ENCODE peak calls at places on chromosomes 11 and 22, in four cellular contexts. K is thoracic aorta, V is testis, I is gastrocnemius medialis. P is an unnamed sample.

GRCh38 chr11:61526956-61527731 is 18.6 kb downstream of the LRRC10B start:
- DNase-seq in K (no peak), I (no peak), V (peak; percentile 36), P (no peak)

GRCh38 chr22:38177926-38178604 is 3.6 kb downstream of the PLA2G6 start:
- DNase-seq in K (no peak), V (peak; percentile 71), I (peak; percentile 95), P (peak; percentile 4)

GRCh38 chr11:132158696-132159095 is 788.3 kb downstream of the NTM start:
- DNase-seq in V (no peak), K (no peak), I (no peak), P (no peak)

GRCh38 chr11:76242004-76242779 is 35.9 kb upstream of the WNT11 start:
- DNase-seq in I (no peak), K (no peak), V (no peak), P (no peak)

GRCh38 chr11:1450344-1450875 is 36.2 kb downstream of the MOB2 start:
- DNase-seq in K (no peak), I (no peak), V (no peak), P (no peak)

GRCh38 chr11:46421257-46421880 is 29.8 kb upstream of the CHRM4 start:
- DNase-seq in K (no peak), V (no peak), I (no peak), P (peak; percentile 14)

GRCh38 chr22:45881524-45881875 is 95.5 kb downstream of the WNT7B start:
- DNase-seq in V (no peak), I (no peak), K (no peak), P (no peak)

GRCh38 chr11:60307507-60308195 is 19.4 kb upstream of the MS4A6E start:
- DNase-seq in K (no peak), I (no peak), V (no peak), P (no peak)

GRCh38 chr11:61679893-61680621 is at the start of gene DAGLA:
- DNase-seq in V (peak; percentile 83), K (no peak), I (peak; percentile 52), P (peak; percentile 58)

GRCh38 chr11:8503872-8504491 is 90.0 kb downstream of the STK33 start:
- DNase-seq in V (no peak), K (no peak), I (no peak), P (no peak)

GRCh38 chr22:45540122-45540521 is 37.4 kb downstream of the FBLN1 start:
- DNase-seq in V (no peak), K (no peak), I (no peak), P (no peak)

GRCh38 chr11:2401436-2401984 is 960 bp downstream of the TSSC4 start:
- DNase-seq in V (no peak), K (no peak), I (no peak), P (no peak)

GRCh38 chr11:12103411-12104225 is 6.8 kb upstream of the MICAL2 start:
- DNase-seq in V (peak; percentile 18), I (no peak), K (no peak), P (no peak)

GRCh38 chr11:86108890-86109638 is 40.2 kb upstream of the PICALM start:
- DNase-seq in I (no peak), K (no peak), V (no peak), P (no peak)

GRCh38 chr11:119422505-119423416 is at the start of gene THY1:
- DNase-seq in I (no peak), V (peak; percentile 38), K (no peak), P (peak; percentile 84)

GRCh38 chr11:119419834-119420492 is 3.0 kb downstream of the THY1 start:
- DNase-seq in V (no peak), I (no peak), K (no peak), P (no peak)

GRCh38 chr11:119421941-119422504 is 949 bp downstream of the THY1 start:
- DNase-seq in K (no peak), I (no peak), V (peak; percentile 28), P (peak; percentile 75)

GRCh38 chr11:119420631-119421030 is 2.3 kb downstream of the THY1 start:
- DNase-seq in I (no peak), V (no peak), K (no peak), P (no peak)

DNA sequence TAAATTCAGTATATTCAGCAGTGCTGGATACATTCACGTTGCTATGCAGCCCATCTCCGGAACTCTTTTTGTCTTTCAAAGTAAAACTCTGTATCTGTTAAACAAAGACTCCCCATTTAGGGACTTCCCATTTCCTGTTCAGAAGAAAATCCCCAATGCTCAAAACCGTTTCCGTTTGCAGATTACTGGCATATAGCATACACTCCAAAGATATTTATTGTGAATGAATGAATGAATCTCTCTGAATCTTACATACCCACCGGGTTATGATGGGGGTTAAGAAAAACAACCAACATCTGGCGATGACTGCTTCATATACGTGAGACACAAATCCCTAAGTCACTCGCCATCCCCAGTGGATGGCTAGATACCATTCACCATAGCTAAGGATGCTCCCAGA is 1.6 kb downstream of the THY1 start:
- DNase-seq in I (no peak), V (no peak), K (no peak), P (no peak)
- H3K4me3 ChIP-seq in I (no peak overlapping the region), V (no peak overlapping the region), K (peak overlapping the region; percentile 66), P (peak overlapping the region; percentile 81)

DNA sequence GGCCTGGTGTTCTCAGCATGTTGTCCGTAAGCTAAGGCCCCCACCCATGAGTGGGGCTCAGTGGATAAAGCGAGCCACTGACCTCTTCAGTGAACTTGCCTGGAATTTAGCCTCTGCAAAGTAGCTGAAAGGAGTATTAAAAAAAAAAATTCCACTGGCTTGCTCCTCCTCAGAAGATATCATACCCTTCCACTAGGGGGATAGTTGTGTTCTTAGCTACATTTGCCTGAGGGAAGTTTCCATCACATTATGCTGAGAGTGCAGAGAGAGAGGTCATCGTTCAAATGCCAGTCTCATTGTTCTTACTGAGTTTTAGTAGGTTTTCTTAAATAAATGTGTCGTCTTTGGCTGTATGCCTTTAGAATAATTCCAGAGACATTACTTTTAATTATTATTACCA is 879.7 kb downstream of the JRKL start:
- DNase-seq in K (no peak), I (no peak), V (no peak), P (no peak)
- TF ChIP-seq CTCF in K (no peak), I (no peak), V (no peak), P (peak; percentile 59)

DNA sequence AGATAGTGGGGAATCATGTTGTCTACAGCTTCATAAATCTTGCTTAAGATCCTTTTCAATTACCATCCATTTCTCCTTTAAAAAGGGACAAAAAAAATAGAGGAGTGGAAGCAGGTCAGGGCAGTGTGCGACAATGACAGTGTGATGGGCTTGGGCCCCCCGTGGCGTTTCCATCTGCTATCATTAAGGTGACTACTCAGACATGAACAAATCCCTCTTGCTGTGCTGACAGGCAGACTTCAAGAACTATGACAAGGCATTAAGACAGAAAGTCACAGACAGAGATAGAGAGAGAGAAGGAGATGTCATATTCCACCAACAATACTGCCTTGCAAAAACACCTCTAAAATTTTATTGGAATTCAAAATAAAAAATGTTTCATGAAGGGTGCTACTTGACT is 263.2 kb downstream of the DCDC1 start:
- DNase-seq in I (no peak), K (no peak), V (no peak), P (no peak)
- H3K4me3 ChIP-seq in I (no peak overlapping the region), K (no peak overlapping the region), V (no peak overlapping the region), P (no peak overlapping the region)

GRCh38 chr11:111066861-111067260 is 178.7 kb upstream of the POU2AF2 start:
- DNase-seq in I (no peak), K (no peak), V (no peak), P (no peak)

GRCh38 chr11:111064118-111064517 is 181.4 kb upstream of the POU2AF2 start:
- DNase-seq in K (no peak), I (no peak), V (no peak), P (no peak)

GRCh38 chr11:111063711-111064110 is 181.8 kb upstream of the POU2AF2 start:
- DNase-seq in K (no peak), I (no peak), V (no peak), P (no peak)

GRCh38 chr11:111067994-111068393 is 177.5 kb upstream of the POU2AF2 start:
- DNase-seq in V (no peak), I (no peak), K (no peak), P (no peak)

DNA sequence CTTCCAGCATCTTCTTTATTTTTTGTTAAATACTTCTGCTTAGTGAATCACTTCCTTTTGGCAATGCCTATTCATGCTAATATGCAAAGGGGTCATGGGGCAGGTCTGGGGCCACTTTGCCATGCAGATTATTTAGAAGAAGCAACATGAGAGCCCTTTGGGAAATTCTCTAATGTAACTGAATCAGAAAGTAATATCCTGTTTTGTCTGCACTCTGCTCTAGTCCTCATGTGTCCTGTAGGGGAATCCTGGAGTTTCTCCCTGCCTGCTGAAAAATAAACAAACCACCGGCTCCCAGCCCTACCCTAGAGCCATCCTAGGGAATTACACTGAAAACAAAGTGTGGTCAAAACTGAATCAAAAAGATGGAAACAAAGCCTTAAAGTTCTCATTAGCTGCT is 176.4 kb upstream of the POU2AF2 start:
- DNase-seq in V (no peak), I (no peak), K (no peak), P (no peak)
- TF ChIP-seq CTCF in V (no peak), I (no peak), K (no peak), P (no peak)

GRCh38 chr11:104968365-104968855 is at the start of gene CASP4:
- DNase-seq in K (peak; percentile 3), I (no peak), V (no peak), P (no peak)

GRCh38 chr11:104964247-104964646 is 4.1 kb downstream of the CASP4 start:
- DNase-seq in I (no peak), V (no peak), K (no peak), P (no peak)

GRCh38 chr11:104967493-104968364 is 645 bp downstream of the CASP4 start:
- DNase-seq in K (no peak), V (no peak), I (no peak), P (no peak)

GRCh38 chr11:104962852-104963251 is 5.5 kb downstream of the CASP4 start:
- DNase-seq in K (no peak), I (no peak), V (no peak), P (no peak)

GRCh38 chr11:104965735-104966134 is 2.6 kb downstream of the CASP4 start:
- DNase-seq in K (no peak), V (no peak), I (no peak), P (no peak)
- H3K4me3 ChIP-seq in K (peak overlapping the region; percentile 77), V (no peak overlapping the region), I (no peak overlapping the region), P (no peak overlapping the region)

GRCh38 chr11:18722293-18722637 is 3.7 kb downstream of the IGSF22 start:
- DNase-seq in I (no peak), V (no peak), K (no peak), P (no peak)
- TF ChIP-seq CTCF in I (peak; percentile 9), V (no peak), K (no peak), P (no peak)

P was measured in BE2C.